ENCODE peak calls at places on chromosome 5, in eight cellular contexts. K is prostate gland, T is lower leg skin, W is AG04449, L is B cell, X is NB4, I is neural crest cell, Z is cardiac fibroblast. C is an unnamed sample.

GRCh38 chr5:1855573-1855972 is 27.2 kb downstream of the IRX4 start:
- DNase-seq in W (no peak), I (no peak), K (no peak), L (no peak), T (no peak), X (no peak), Z (no peak), C (no peak)

GRCh38 chr5:133994297-133994989 is 10.3 kb downstream of the VDAC1 start:
- DNase-seq in W (no peak), T (peak), X (no peak), I (no peak), L (no peak), K (no peak), Z (no peak), C (no peak)

GRCh38 chr5:32275421-32275765 is 37.3 kb downstream of the MTMR12 start:
- DNase-seq in X (no peak), Z (no peak), W (no peak), T (no peak), K (no peak), I (no peak), L (no peak), C (peak)

GRCh38 chr5:54146906-54147305 is 163.5 kb downstream of the ARL15 start:
- DNase-seq in W (no peak), Z (peak), I (no peak), L (no peak), K (no peak), X (no peak), T (no peak), C (no peak)

GRCh38 chr5:21236104-21236503 is 1248.1 kb upstream of the CDH18 start:
- DNase-seq in Z (no peak), T (no peak), L (no peak), K (no peak), X (no peak), I (no peak), W (no peak), C (no peak)

GRCh38 chr5:59562756-59563389 is 330.7 kb downstream of the PDE4D start:
- DNase-seq in W (peak), T (no peak), X (peak), L (peak), K (no peak), I (no peak), Z (peak), C (peak)

GRCh38 chr5:140205216-140205615 is 30.2 kb downstream of the CYSTM1 start:
- DNase-seq in I (no peak), T (no peak), K (no peak), X (peak), Z (peak), W (no peak), L (no peak), C (no peak)

GRCh38 chr5:65141487-65141886 is 340.2 kb downstream of the ADAMTS6 start:
- DNase-seq in X (no peak), K (no peak), I (no peak), Z (no peak), W (no peak), T (no peak), L (no peak), C (no peak)

GRCh38 chr5:56247596-56247995 is 14.5 kb upstream of the ANKRD55 start:
- DNase-seq in X (no peak), Z (peak), I (no peak), T (no peak), K (no peak), L (no peak), W (peak), C (no peak)

GRCh38 chr5:99032234-99033013 is 103.6 kb upstream of the CHD1 start:
- DNase-seq in Z (peak), X (peak), L (peak), I (peak), T (no peak), W (peak), K (peak), C (peak)

GRCh38 chr5:122149691-122150090 is 20.3 kb downstream of the ZNF474 start:
- DNase-seq in X (no peak), I (no peak), Z (no peak), W (no peak), T (no peak), K (no peak), L (no peak), C (no peak)

GRCh38 chr5:79552984-79553383 is 39.0 kb upstream of the HOMER1 start:
- DNase-seq in W (no peak), X (no peak), T (no peak), I (no peak), K (no peak), Z (peak), L (no peak), C (no peak)

GRCh38 chr5:77843570-77844407 is 67.7 kb upstream of the TBCA start:
- DNase-seq in W (no peak), L (no peak), Z (no peak), X (no peak), K (no peak), T (no peak), I (no peak), C (peak)

GRCh38 chr5:178589180-178590140 is 733 bp downstream of the COL23A1 start:
- DNase-seq in K (no peak), T (no peak), W (no peak), X (peak), I (peak), Z (peak), L (peak), C (peak)

GRCh38 chr5:58040851-58041250 is 419.0 kb downstream of the PLK2 start:
- DNase-seq in W (no peak), L (no peak), X (no peak), T (no peak), Z (no peak), I (no peak), K (no peak), C (no peak)

GRCh38 chr5:135398160-135398854 is 724 bp downstream of the MACROH2A1 start:
- DNase-seq in Z (no peak), W (no peak), I (peak), K (no peak), L (peak), T (peak), X (peak), C (peak)

GRCh38 chr5:59390074-59390659 is 503.4 kb downstream of the PDE4D start:
- DNase-seq in L (peak), X (peak), I (peak), T (no peak), K (peak), Z (peak), W (no peak), C (peak)

GRCh38 chr5:138873096-138873885 is 1.8 kb downstream of the LRRTM2 start:
- DNase-seq in T (no peak), W (no peak), L (no peak), K (no peak), I (no peak), X (no peak), Z (no peak), C (no peak)

GRCh38 chr5:50863771-50864170 is 197.3 kb downstream of the PARP8 start:
- DNase-seq in T (no peak), K (no peak), Z (no peak), I (no peak), W (no peak), X (no peak), L (no peak), C (no peak)

GRCh38 chr5:59923465-59923864 is 29.9 kb upstream of the PDE4D start:
- DNase-seq in K (no peak), Z (peak), X (no peak), W (no peak), I (no peak), T (no peak), L (no peak), C (no peak)

GRCh38 chr5:168366124-168366523 is 74.7 kb downstream of the WWC1 start:
- DNase-seq in X (no peak), Z (peak), W (peak), L (no peak), T (peak), I (no peak), K (no peak), C (no peak)

GRCh38 chr5:123389794-123390193 is 33.4 kb downstream of the CEP120 start:
- DNase-seq in Z (no peak), K (no peak), T (no peak), W (no peak), I (no peak), L (no peak), X (no peak), C (no peak)

GRCh38 chr5:54630738-54631369 is 113.3 kb downstream of the SNX18 start:
- DNase-seq in L (no peak), Z (peak), T (no peak), K (no peak), I (no peak), X (no peak), W (no peak), C (no peak)

GRCh38 chr5:80069918-80070318 is 34.8 kb downstream of the THBS4 start:
- DNase-seq in Z (no peak), I (no peak), L (no peak), T (no peak), W (no peak), X (peak), K (no peak), C (no peak)

GRCh38 chr5:149310947-149311675 is 34.2 kb upstream of the GRPEL2 start:
- DNase-seq in X (no peak), W (no peak), K (no peak), T (no peak), Z (peak), I (no peak), L (no peak), C (no peak)

GRCh38 chr5:170885281-170885680 is 23.5 kb downstream of the RANBP17 start:
- DNase-seq in I (no peak), T (no peak), K (no peak), L (no peak), Z (peak), W (no peak), X (no peak), C (no peak)

GRCh38 chr5:77743181-77743580 is 33.0 kb downstream of the TBCA start:
- DNase-seq in L (no peak), W (no peak), X (no peak), T (no peak), K (no peak), I (no peak), Z (peak), C (no peak)

GRCh38 chr5:80238078-80238477 is 17.8 kb downstream of the SERINC5 start:
- DNase-seq in T (no peak), L (no peak), Z (no peak), W (no peak), K (no peak), X (no peak), I (no peak), C (no peak)

GRCh38 chr5:52989025-52989780 is at the start of gene ITGA2:
- DNase-seq in Z (peak), W (no peak), T (peak), L (peak), I (peak), X (peak), K (peak), C (peak)

DNA sequence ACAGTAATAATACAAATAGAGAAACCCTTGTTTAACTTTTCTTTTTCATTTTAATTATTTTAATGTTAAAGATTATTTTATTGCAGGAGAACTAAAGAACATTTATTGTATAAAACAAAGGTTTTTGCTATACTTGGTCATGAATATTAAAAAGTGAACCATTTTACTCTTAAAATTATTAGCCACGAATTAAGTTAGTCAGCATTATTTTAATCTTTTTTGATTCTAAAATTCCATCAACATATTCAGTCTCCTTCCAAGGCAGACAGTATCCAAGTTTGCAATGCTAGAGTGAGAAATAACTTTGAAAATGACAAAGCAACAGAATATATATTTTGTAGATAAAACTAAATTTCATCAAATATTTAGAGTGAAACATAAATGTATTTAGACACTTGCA is 110.7 kb upstream of the CDH18 start:
- DNase-seq in K (no peak), W (no peak), T (no peak), I (no peak), L (no peak), Z (no peak), X (no peak), C (no peak)
- TF ChIP-seq CTCF in K (no peak), W (no peak), T (no peak), I (no peak), L (no peak), Z (no peak), X (no peak), C (no peak)

GRCh38 chr5:176832162-176832561 is 21.8 kb downstream of the UNC5A start:
- DNase-seq in K (no peak), X (no peak), L (no peak), I (no peak), T (no peak), W (no peak), Z (no peak), C (no peak)
- TF ChIP-seq CTCF in K (no peak), X (no peak), L (no peak), I (no peak), T (no peak), W (no peak), Z (no peak), C (no peak)

DNA sequence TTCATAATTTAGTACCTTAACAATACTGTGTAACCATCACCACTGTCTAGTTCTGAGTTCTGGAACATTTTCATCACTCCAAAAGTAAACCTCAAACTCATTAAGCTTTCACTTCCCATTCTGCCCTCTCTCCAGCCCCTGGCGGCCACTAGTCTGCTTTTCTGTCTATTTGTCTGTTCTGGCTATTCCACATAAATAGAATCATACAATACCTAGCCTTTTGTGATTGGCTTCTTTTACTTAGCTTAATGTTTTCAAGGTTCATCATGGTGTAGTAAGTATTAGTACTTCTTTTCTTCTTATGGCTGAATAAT is 138.7 kb downstream of the RAPGEF6 start:
- DNase-seq in T (no peak), K (no peak), I (no peak), X (no peak), Z (no peak), W (no peak), L (peak), C (peak)
- TF ChIP-seq CTCF in T (no peak), K (no peak), I (no peak), X (no peak), Z (no peak), W (no peak), L (peak), C (peak)

GRCh38 chr5:6458833-6459232 is 10.2 kb downstream of the UBE2QL1 start:
- DNase-seq in W (no peak), X (no peak), T (no peak), K (no peak), Z (no peak), L (no peak), I (no peak), C (no peak)
- TF ChIP-seq CTCF in W (no peak), X (no peak), T (no peak), K (no peak), Z (no peak), L (no peak), I (no peak), C (no peak)

GRCh38 chr5:155027993-155028629 is 14.6 kb downstream of the KIF4B start:
- DNase-seq in L (no peak), Z (peak), K (no peak), T (no peak), X (peak), W (no peak), I (no peak), C (no peak)
- TF ChIP-seq CTCF in L (no peak), Z (peak), K (no peak), T (no peak), X (no peak), W (no peak), I (no peak), C (peak)

GRCh38 chr5:142863856-142864255 is 93.7 kb downstream of the ARHGAP26 start:
- DNase-seq in Z (no peak), T (peak), I (no peak), X (no peak), W (no peak), L (no peak), K (no peak), C (no peak)
- TF ChIP-seq CTCF in Z (no peak), T (no peak), I (no peak), X (no peak), W (no peak), L (no peak), K (no peak), C (no peak)

GRCh38 chr5:143699121-143699520 is 112.8 kb upstream of the HMHB1 start:
- DNase-seq in X (no peak), Z (no peak), K (no peak), I (no peak), L (no peak), T (no peak), W (no peak), C (no peak)

GRCh38 chr5:143698534-143698933 is 113.4 kb upstream of the HMHB1 start:
- DNase-seq in Z (no peak), W (no peak), T (no peak), X (no peak), I (no peak), K (no peak), L (no peak), C (no peak)

GRCh38 chr5:143701476-143701875 is 110.5 kb upstream of the HMHB1 start:
- DNase-seq in Z (no peak), I (no peak), L (no peak), T (no peak), K (no peak), X (no peak), W (no peak), C (no peak)

GRCh38 chr5:143703659-143704058 is 108.3 kb upstream of the HMHB1 start:
- DNase-seq in L (no peak), K (no peak), X (no peak), I (no peak), W (no peak), T (no peak), Z (no peak), C (no peak)

GRCh38 chr5:143700994-143701393 is 111.0 kb upstream of the HMHB1 start:
- DNase-seq in T (no peak), K (no peak), Z (no peak), I (no peak), L (no peak), X (no peak), W (no peak), C (no peak)
- TF ChIP-seq CTCF in T (no peak), K (no peak), Z (peak), I (no peak), L (no peak), X (no peak), W (no peak), C (no peak)

GRCh38 chr5:95899848-95900247 is 61.8 kb downstream of the ELL2 start:
- DNase-seq in I (no peak), L (no peak), K (no peak), X (no peak), W (no peak), T (no peak), Z (no peak), C (no peak)
- TF ChIP-seq CTCF in I (no peak), L (no peak), K (no peak), X (no peak), W (no peak), T (no peak), Z (no peak), C (no peak)

C was measured in GM13977.